ENCODE peak calls at places on chromosomes 6 and 20, in eight cellular contexts. D is heart left ventricle; C is cardiac muscle cell; J is skeletal muscle cell; R is sigmoid colon; T is ovary; K is CD8-positive, alpha-beta T cell; P is aorta. U is an unnamed sample.

GRCh38 chr6:10412948-10413849 is 1.7 kb downstream of the TFAP2A start:
- DNase-seq in T (no peak), C (no peak), R (no peak), K (no peak), P (no peak), D (no peak), J (no peak), U (no peak)

GRCh38 chr6:28944412-28945006 is 20.7 kb upstream of the TRIM27 start:
- DNase-seq in D (peak; percentile 46), C (peak; percentile 68), R (peak; percentile 74), P (no peak), T (peak; percentile 31), J (no peak), K (peak; percentile 53), U (peak; percentile 33)

GRCh38 chr6:41449399-41450245 is 96.6 kb upstream of the FOXP4 start:
- DNase-seq in R (peak; percentile 89), J (no peak), C (no peak), K (no peak), D (no peak), T (peak; percentile 62), P (no peak), U (peak; percentile 49)

GRCh38 chr6:137910424-137910834 is 43.4 kb downstream of the TNFAIP3 start:
- DNase-seq in K (no peak), C (no peak), P (no peak), T (no peak), J (no peak), R (no peak), D (peak; percentile 44), U (no peak)

GRCh38 chr20:43937586-43937985 is 22.9 kb downstream of the TOX2 start:
- DNase-seq in K (no peak), C (no peak), T (no peak), D (no peak), J (no peak), P (peak; percentile 35), R (no peak), U (no peak)

GRCh38 chr20:31517373-31517772 is 3.1 kb downstream of the HM13 start:
- DNase-seq in R (no peak), P (no peak), C (no peak), T (no peak), K (no peak), J (no peak), D (peak; percentile 21), U (peak; percentile 49)

GRCh38 chr6:11043961-11044711 is at the start of gene ELOVL2:
- DNase-seq in R (no peak), K (no peak), D (peak; percentile 33), P (peak; percentile 78), C (peak; percentile 83), T (no peak), J (peak; percentile 5), U (peak; percentile 57)

GRCh38 chr6:474454-475185 is 83.1 kb downstream of the IRF4 start:
- DNase-seq in J (no peak), D (no peak), C (no peak), P (no peak), T (no peak), K (peak; percentile 66), R (no peak), U (no peak)

GRCh38 chr6:32060966-32061655 is 22.9 kb downstream of the CYP21A2 start:
- DNase-seq in C (no peak), T (no peak), P (no peak), J (no peak), D (no peak), R (no peak), K (no peak), U (no peak)

GRCh38 chr6:7621761-7622160 is 31.8 kb downstream of the SNRNP48 start:
- DNase-seq in R (no peak), J (no peak), K (no peak), P (no peak), T (no peak), D (no peak), C (no peak), U (no peak)

GRCh38 chr6:64949257-64949656 is 757.8 kb downstream of the EYS start:
- DNase-seq in J (no peak), K (no peak), R (no peak), D (no peak), C (no peak), P (no peak), T (no peak), U (no peak)

GRCh38 chr6:26421259-26422144 is 18.8 kb upstream of the BTN3A3 start:
- DNase-seq in J (peak; percentile 73), T (peak; percentile 62), P (peak; percentile 80), C (peak; percentile 90), K (peak; percentile 28), D (peak; percentile 81), R (peak; percentile 90), U (peak; percentile 50)

GRCh38 chr6:55433446-55434130 is 106.3 kb downstream of the GFRAL start:
- DNase-seq in P (no peak), J (peak; percentile 96), C (no peak), R (no peak), K (no peak), D (no peak), T (no peak), U (no peak)

GRCh38 chr6:124099520-124099919 is 295.9 kb downstream of the NKAIN2 start:
- DNase-seq in J (no peak), D (no peak), R (no peak), T (no peak), K (no peak), P (no peak), C (no peak), U (no peak)

GRCh38 chr20:53914861-53915458 is 155.4 kb downstream of the BCAS1 start:
- DNase-seq in D (no peak), R (no peak), P (no peak), T (no peak), C (no peak), J (no peak), K (no peak), U (no peak)

GRCh38 chr6:150142657-150143501 is at the start of gene PPP1R14C:
- DNase-seq in C (peak; percentile 85), D (peak; percentile 46), T (no peak), P (peak; percentile 79), J (no peak), R (no peak), K (no peak), U (peak; percentile 43)

GRCh38 chr6:153059311-153059710 is 56.8 kb upstream of the MTRF1L start:
- DNase-seq in K (no peak), T (no peak), R (no peak), D (no peak), C (no peak), J (no peak), P (no peak), U (no peak)

GRCh38 chr6:54856137-54856536 is 9.6 kb downstream of the FAM83B start:
- DNase-seq in D (no peak), K (no peak), C (no peak), P (no peak), T (no peak), J (no peak), R (no peak), U (no peak)

GRCh38 chr20:52801628-52802006 is 170.5 kb upstream of the TSHZ2 start:
- DNase-seq in R (no peak), K (no peak), P (no peak), C (no peak), T (no peak), J (no peak), D (no peak), U (no peak)

DNA sequence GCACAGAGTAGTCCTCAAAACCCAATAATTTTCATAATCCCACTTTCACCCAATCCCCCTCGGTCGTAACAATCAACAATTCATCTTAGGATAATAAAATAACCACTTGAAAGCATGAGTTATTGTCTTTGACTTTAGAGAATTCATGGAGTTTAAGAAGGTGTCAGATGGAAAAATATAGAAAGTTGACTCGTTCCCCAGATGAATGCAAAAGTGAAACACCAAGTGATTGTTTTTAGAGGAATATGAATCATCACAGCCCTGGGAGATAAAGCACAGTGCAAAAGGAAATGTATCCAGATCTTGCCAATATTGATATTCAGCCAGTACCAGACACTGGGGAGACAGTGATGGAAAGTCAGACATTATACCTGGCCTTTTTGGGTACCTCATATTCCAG is 860.5 kb downstream of the DHX35 start:
- DNase-seq in J (no peak), K (no peak), D (no peak), T (no peak), R (no peak), C (no peak), P (no peak), U (no peak)
- H3K4me3 ChIP-seq in J (no peak overlapping the region), K (no peak overlapping the region), D (no peak overlapping the region), T (no peak overlapping the region), R (no peak overlapping the region), C (no peak overlapping the region), P (no peak overlapping the region), U (no peak overlapping the region)

GRCh38 chr6:15017803-15018202 is 228.1 kb upstream of the JARID2 start:
- DNase-seq in K (no peak), R (no peak), J (no peak), D (no peak), P (no peak), T (no peak), C (no peak), U (no peak)
- H3K4me3 ChIP-seq in K (no peak overlapping the region), R (no peak overlapping the region), J (no peak overlapping the region), D (no peak overlapping the region), P (no peak overlapping the region), T (no peak overlapping the region), C (no peak overlapping the region), U (no peak overlapping the region)

DNA sequence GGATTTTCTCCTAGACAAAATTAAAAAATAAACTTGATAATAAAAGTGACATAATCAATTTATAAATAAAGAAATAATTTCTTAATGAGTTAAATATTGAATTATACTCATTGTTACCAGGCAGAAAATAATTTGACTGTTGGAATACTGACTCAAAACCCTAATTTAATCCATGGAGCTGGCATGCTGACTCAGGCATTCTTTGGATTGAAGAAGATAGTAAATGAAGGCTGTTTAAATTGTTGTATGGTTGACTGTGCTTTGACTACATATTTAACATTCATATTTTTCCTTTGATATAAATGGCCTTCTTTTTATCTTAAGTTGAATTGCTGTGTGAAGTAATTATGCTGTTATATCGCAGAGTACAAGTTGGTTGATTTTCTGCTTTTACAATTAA is 11.7 kb downstream of the MANEA start:
- DNase-seq in P (no peak), C (no peak), R (no peak), T (no peak), J (no peak), D (no peak), K (no peak), U (no peak)
- H3K4me3 ChIP-seq in P (no peak overlapping the region), C (no peak overlapping the region), R (no peak overlapping the region), T (no peak overlapping the region), J (no peak overlapping the region), D (no peak overlapping the region), K (no peak overlapping the region), U (no peak overlapping the region)

DNA sequence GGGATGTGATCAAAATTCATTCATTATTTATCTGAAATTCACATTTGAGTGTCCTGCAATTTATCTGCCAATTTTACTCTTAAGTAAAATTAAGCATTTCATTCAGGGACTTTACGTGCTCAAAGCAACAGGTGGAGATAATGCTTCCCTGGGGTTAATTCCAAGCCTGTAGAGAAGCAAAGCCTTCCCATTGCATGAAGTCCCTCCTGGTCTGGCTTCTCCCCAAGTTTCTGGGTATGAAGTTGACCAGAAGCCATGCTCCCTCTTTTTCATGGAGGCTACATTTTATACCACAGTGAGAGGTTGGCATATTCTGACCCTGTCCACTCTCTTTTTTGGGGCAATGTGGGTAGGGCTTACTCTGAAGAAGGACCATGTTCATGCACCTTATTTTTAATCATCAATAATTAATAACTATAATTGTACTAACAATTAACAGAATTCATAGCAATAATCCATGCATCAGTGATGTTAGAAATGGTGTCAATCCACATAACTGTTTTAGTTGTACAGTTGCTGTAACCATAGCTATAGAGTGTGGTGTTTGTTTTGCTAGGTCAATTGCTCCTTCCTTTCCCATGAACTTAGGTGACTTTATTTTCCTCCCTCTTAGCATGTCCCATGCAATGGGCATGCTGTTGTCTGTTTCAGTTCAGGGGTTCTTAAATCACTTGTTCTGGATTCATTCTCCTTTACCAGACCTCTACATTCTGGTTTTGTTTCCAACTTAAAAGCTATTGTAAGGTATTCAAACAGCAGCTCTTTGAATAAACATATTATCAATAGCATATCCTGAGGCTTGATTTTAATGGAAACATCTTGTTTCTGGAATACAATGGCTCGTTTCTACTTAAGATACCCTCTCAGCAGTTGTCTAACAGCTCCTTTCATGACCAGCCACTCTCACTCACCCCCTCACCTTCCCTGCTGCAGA is 1.5 kb downstream of the LAMA4 start:
- DNase-seq in T (no peak), C (no peak), D (peak; percentile 44), J (no peak), P (no peak), R (no peak), K (no peak), U (no peak)
- H3K4me3 ChIP-seq in T (peak overlapping the region; percentile 83), C (peak overlapping the region; percentile 94), D (peak overlapping the region; percentile 74), J (peak overlapping the region; percentile 82), P (peak overlapping the region; percentile 81), R (peak overlapping the region; percentile 62), K (no peak overlapping the region), U (peak overlapping the region; percentile 85)

U was measured in psoas muscle.